ENCODE peak calls at places on chromosomes 4 and X, in eight cellular contexts. N, B, H, M, J, F, Z and S are unnamed samples.

GRCh38 chrX:47221756-47222155 is 3.3 kb downstream of the CDK16 start:
- DNase-seq in N (no peak), B (no peak), H (no peak), M (no peak), J (no peak), F (no peak), Z (no peak), S (no peak)

GRCh38 chr4:81109356-81109755 is 78.8 kb downstream of the BMP3 start:
- DNase-seq in N (no peak), B (no peak), H (no peak), M (no peak), J (no peak), F (no peak), Z (no peak), S (no peak)

GRCh38 chrX:53080628-53081580 is 1.3 kb upstream of the TSPYL2 start:
- DNase-seq in N (no peak), B (no peak), H (peak), M (no peak), J (no peak), F (no peak), Z (no peak), S (no peak)

GRCh38 chrX:72046447-72046846 is 85.3 kb downstream of the RTL5 start:
- DNase-seq in N (no peak), B (no peak), H (no peak), M (no peak), J (no peak), F (no peak), Z (no peak), S (no peak)

GRCh38 chr4:123599920-123600394 is 203.4 kb downstream of the SPRY1 start:
- DNase-seq in N (peak), B (peak), H (peak), M (no peak), J (no peak), F (peak), Z (peak), S (no peak)

GRCh38 chr4:8267077-8267476 is 2.5 kb upstream of the HTRA3 start:
- DNase-seq in N (no peak), B (peak), H (peak), M (no peak), J (no peak), F (peak), Z (peak), S (peak)

GRCh38 chr4:166435449-166435848 is 562.4 kb downstream of the TLL1 start:
- DNase-seq in N (no peak), B (peak), H (peak), M (peak), J (peak), F (peak), Z (no peak), S (no peak)

GRCh38 chr4:126269106-126269505 is 954.4 kb downstream of the FAT4 start:
- DNase-seq in N (no peak), B (peak), H (peak), M (no peak), J (no peak), F (no peak), Z (no peak), S (no peak)

GRCh38 chr4:54318904-54319303 is 89.8 kb downstream of the PDGFRA start:
- DNase-seq in N (no peak), B (peak), H (peak), M (peak), J (peak), F (peak), Z (no peak), S (no peak)

GRCh38 chr4:87093443-87094123 is 126.8 kb downstream of the KLHL8 start:
- DNase-seq in N (peak), B (peak), H (peak), M (no peak), J (no peak), F (peak), Z (peak), S (no peak)

GRCh38 chr4:71009796-71010588 is 16.5 kb downstream of the DCK start:
- DNase-seq in N (no peak), B (peak), H (peak), M (peak), J (no peak), F (peak), Z (no peak), S (no peak)

GRCh38 chr4:154084864-154085263 is 296.0 kb upstream of the SFRP2 start:
- DNase-seq in N (no peak), B (peak), H (peak), M (no peak), J (peak), F (no peak), Z (no peak), S (no peak)

GRCh38 chr4:138255917-138256597 is 13.9 kb upstream of the SLC7A11 start:
- DNase-seq in N (no peak), B (no peak), H (no peak), M (no peak), J (no peak), F (no peak), Z (no peak), S (no peak)

GRCh38 chr4:182978152-182978827 is 61.1 kb upstream of the DCTD start:
- DNase-seq in N (no peak), B (peak), H (no peak), M (no peak), J (no peak), F (peak), Z (no peak), S (no peak)

GRCh38 chr4:65089666-65090065 is 580.6 kb downstream of the EPHA5 start:
- DNase-seq in N (no peak), B (peak), H (peak), M (no peak), J (no peak), F (peak), Z (no peak), S (no peak)

GRCh38 chr4:134906404-134907023 is 704.9 kb upstream of the PABPC4L start:
- DNase-seq in N (no peak), B (peak), H (no peak), M (no peak), J (no peak), F (peak), Z (no peak), S (no peak)

GRCh38 chr4:139933541-139933940 is 220.4 kb downstream of the MAML3 start:
- DNase-seq in N (no peak), B (no peak), H (no peak), M (no peak), J (no peak), F (no peak), Z (no peak), S (no peak)

GRCh38 chr4:38195911-38196310 is 235.7 kb downstream of the PTTG2 start:
- DNase-seq in N (no peak), B (no peak), H (no peak), M (no peak), J (no peak), F (no peak), Z (no peak), S (no peak)

GRCh38 chrX:100659431-100660137 is 15.6 kb downstream of the SRPX2 start:
- DNase-seq in N (no peak), B (peak), H (no peak), M (no peak), J (no peak), F (no peak), Z (no peak), S (no peak)

GRCh38 chr4:28879178-28879577 is 1841.0 kb upstream of the PCDH7 start:
- DNase-seq in N (no peak), B (peak), H (peak), M (no peak), J (no peak), F (no peak), Z (no peak), S (no peak)

GRCh38 chr4:98686847-98687246 is 28.4 kb upstream of the TSPAN5 start:
- DNase-seq in N (no peak), B (no peak), H (no peak), M (no peak), J (no peak), F (no peak), Z (no peak), S (no peak)

GRCh38 chrX:93932471-93933220 is 258.6 kb downstream of the FAM133A start:
- DNase-seq in N (no peak), B (no peak), H (no peak), M (no peak), J (no peak), F (no peak), Z (no peak), S (no peak)

GRCh38 chr4:169070071-169070894 is 60.2 kb upstream of the CBR4 start:
- DNase-seq in N (no peak), B (peak), H (peak), M (peak), J (peak), F (peak), Z (no peak), S (no peak)

GRCh38 chr4:101271516-101271915 is 75.8 kb downstream of the PPP3CA start:
- DNase-seq in N (no peak), B (peak), H (peak), M (no peak), J (no peak), F (no peak), Z (no peak), S (no peak)

GRCh38 chr4:68589790-68590189 is 13.7 kb upstream of the UGT2B17 start:
- DNase-seq in N (no peak), B (no peak), H (no peak), M (no peak), J (no peak), F (no peak), Z (no peak), S (no peak)

GRCh38 chrX:18666614-18667013 is 5.3 kb downstream of the RS1 start:
- DNase-seq in N (no peak), B (no peak), H (no peak), M (no peak), J (no peak), F (no peak), Z (no peak), S (no peak)

GRCh38 chr4:39528056-39528465 is 822 bp upstream of the UGDH start:
- DNase-seq in N (no peak), B (no peak), H (peak), M (no peak), J (peak), F (no peak), Z (peak), S (peak)

GRCh38 chrX:45889471-45889870 is 655.8 kb downstream of the ZNF674 start:
- DNase-seq in N (no peak), B (no peak), H (peak), M (peak), J (peak), F (peak), Z (no peak), S (no peak)

GRCh38 chr4:8297141-8297601 is 27.6 kb downstream of the HTRA3 start:
- DNase-seq in N (no peak), B (no peak), H (no peak), M (no peak), J (no peak), F (no peak), Z (no peak), S (no peak)

GRCh38 chrX:37883196-37883595 is 35.8 kb upstream of the DYNLT3 start:
- DNase-seq in N (no peak), B (peak), H (no peak), M (no peak), J (no peak), F (no peak), Z (no peak), S (no peak)

GRCh38 chr4:25938251-25939186 is 24.5 kb downstream of the SMIM20 start:
- DNase-seq in N (no peak), B (peak), H (peak), M (no peak), J (peak), F (peak), Z (peak), S (no peak)

GRCh38 chr4:8707045-8707781 is 114.6 kb downstream of the CPZ start:
- DNase-seq in N (no peak), B (no peak), H (no peak), M (no peak), J (no peak), F (no peak), Z (no peak), S (no peak)

GRCh38 chr4:145301386-145302080 is 121.1 kb upstream of the OTUD4 start:
- DNase-seq in N (no peak), B (peak), H (peak), M (no peak), J (no peak), F (no peak), Z (no peak), S (no peak)

GRCh38 chr4:1002631-1003251 is 8.7 kb upstream of the FGFRL1 start:
- DNase-seq in N (no peak), B (no peak), H (no peak), M (no peak), J (no peak), F (no peak), Z (no peak), S (no peak)

GRCh38 chrX:118254611-118255010 is 91.3 kb upstream of the WDR44 start:
- DNase-seq in N (no peak), B (peak), H (peak), M (no peak), J (no peak), F (peak), Z (peak), S (peak)

GRCh38 chr4:180636696-180637095 is 1606.5 kb upstream of the TENM3 start:
- DNase-seq in N (no peak), B (peak), H (peak), M (no peak), J (no peak), F (peak), Z (no peak), S (no peak)

GRCh38 chr4:26930964-26931363 is 70.3 kb downstream of the STIM2 start:
- DNase-seq in N (no peak), B (no peak), H (no peak), M (no peak), J (no peak), F (no peak), Z (no peak), S (no peak)

GRCh38 chr4:4430492-4431195 is 43.7 kb downstream of the NSG1 start:
- DNase-seq in N (peak), B (peak), H (peak), M (peak), J (peak), F (peak), Z (no peak), S (no peak)

GRCh38 chr4:82517043-82517442 is 44.7 kb downstream of the TMEM150C start:
- DNase-seq in N (no peak), B (peak), H (peak), M (no peak), J (no peak), F (peak), Z (no peak), S (no peak)

GRCh38 chr4:41927761-41928499 is 7.3 kb upstream of the TMEM33 start:
- DNase-seq in N (no peak), B (no peak), H (no peak), M (no peak), J (no peak), F (no peak), Z (no peak), S (no peak)

GRCh38 chrX:12497832-12498591 is 293.2 kb upstream of the PRPS2 start:
- DNase-seq in N (no peak), B (no peak), H (no peak), M (no peak), J (no peak), F (no peak), Z (no peak), S (no peak)
- TF ChIP-seq CTCF in N (no peak), B (no peak), H (peak), M (no peak), J (peak), F (no peak), Z (no peak), S (no peak)

GRCh38 chr4:91984466-91984865 is 319.3 kb upstream of the GRID2 start:
- DNase-seq in N (no peak), B (no peak), H (no peak), M (no peak), J (no peak), F (no peak), Z (no peak), S (no peak)

GRCh38 chr4:91990726-91991125 is 313.0 kb upstream of the GRID2 start:
- DNase-seq in N (no peak), B (no peak), H (no peak), M (no peak), J (no peak), F (no peak), Z (no peak), S (no peak)

DNA sequence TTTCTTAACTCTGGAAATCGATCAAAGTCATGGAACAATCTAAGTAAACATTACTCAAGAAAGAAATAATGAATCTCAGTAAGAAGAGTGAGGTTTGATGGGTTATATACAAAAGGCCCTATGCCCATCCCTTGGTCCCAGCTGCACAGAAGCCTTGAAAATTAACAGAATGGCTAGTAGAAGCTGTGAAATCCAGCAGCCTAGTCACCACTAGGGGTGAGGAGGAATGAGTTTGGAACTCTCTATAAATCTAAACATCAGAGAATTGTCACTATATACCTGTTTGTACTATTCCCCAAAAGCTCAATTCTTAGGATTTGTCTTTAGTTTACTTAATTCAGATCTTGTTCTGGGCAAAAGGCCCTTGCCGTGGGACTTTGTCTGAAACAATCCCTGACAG is 313.9 kb upstream of the GRID2 start:
- DNase-seq in N (no peak), B (no peak), H (no peak), M (no peak), J (no peak), F (no peak), Z (no peak), S (no peak)
- TF ChIP-seq CTCF in N (no peak), B (no peak), H (no peak), M (no peak), J (no peak), F (no peak), Z (no peak), S (no peak)

DNA sequence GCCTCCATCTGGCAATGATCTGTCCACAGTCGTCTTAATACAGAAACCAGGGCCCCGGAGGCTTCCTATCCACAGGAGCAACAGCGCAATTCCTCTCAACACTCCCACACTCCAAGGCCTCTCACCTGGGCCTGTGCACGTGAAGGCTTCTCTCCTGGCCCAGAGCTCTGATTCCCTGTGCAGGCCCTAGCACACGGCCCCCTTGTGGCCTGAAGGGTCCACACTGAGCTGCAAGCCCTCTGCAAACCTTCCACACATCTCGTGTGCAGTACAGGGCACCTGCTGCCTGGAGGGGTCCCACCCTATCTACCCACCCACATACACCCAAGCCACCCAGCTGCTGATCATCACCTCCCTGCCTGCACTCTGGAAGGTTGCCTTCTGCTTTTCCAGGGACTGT is 150.1 kb upstream of the NUDT10 start:
- DNase-seq in N (no peak), B (no peak), H (no peak), M (no peak), J (no peak), F (no peak), Z (no peak), S (no peak)
- TF ChIP-seq CTCF in N (no peak), B (no peak), H (no peak), M (no peak), J (no peak), F (no peak), Z (no peak), S (no peak)

GRCh38 chr4:94225449-94225848 is 17.8 kb downstream of the SMARCAD1 start:
- DNase-seq in N (no peak), B (no peak), H (no peak), M (no peak), J (no peak), F (no peak), Z (no peak), S (no peak)
- TF ChIP-seq CTCF in N (no peak), B (no peak), H (no peak), M (no peak), J (no peak), F (no peak), Z (no peak), S (no peak)

DNA sequence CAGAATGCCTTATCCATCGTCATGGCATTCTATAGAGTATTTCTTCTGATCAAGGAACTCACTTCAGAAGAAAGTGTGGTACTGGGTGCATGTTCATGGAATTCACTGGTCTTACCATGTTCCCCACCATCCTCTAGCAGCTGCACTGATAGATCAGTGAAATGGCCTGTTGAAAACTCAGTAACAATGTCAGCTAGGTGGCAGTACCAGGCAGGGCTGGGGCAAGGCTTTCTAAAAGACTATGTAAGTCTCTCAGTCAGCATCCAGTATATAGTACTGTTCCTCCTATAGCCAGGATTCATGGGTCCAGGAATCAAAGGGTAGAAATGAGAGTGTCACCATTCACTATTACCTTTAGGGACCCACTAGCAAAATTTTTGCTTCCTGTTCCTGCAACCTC is 15.8 kb upstream of the LDB2 start:
- DNase-seq in N (no peak), B (peak), H (peak), M (no peak), J (peak), F (peak), Z (no peak), S (no peak)
- TF ChIP-seq CTCF in N (no peak), B (peak), H (peak), M (peak), J (peak), F (peak), Z (no peak), S (no peak)

DNA sequence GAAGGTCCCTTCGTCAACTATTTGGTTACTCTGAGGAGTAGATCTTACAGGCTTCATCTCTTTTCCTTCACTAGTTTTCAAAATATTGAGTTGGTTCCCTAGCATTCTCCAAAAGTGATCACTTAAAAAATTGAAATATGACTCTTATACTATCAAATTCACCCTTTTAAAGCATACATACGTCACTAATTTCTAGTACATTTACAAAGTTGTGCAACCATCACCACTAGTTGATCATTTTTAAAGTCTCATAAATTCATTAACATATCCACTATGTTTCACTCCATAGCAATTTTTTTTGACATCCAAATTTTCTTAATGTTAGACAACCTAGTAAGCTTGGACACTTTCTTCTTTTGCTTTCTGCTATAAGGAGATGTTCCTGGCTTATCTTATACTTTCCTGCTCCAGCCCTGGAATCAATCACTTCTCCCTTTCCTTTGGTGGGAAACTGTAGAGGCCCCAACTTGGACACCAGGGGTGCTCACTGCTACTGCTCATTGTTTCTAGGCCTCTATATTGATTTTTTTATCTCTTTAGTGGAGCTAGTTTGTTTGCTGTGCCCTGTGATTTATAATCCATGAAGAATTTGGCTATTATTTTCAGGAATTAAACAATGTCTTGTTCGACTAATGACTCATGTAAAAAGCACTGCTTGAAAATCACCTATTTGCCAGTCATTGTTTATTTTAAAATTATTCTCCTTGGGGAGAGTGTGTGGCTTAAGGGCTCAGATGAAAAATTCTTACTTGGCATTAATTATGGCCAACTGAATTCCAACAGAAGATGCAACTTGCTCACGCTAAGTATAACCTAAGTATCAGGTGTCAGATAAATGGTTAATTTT is 4.0 kb upstream of the ZFX start:
- DNase-seq in N (no peak), B (peak), H (peak), M (no peak), J (no peak), F (peak), Z (no peak), S (no peak)
- TF ChIP-seq CTCF in N (no peak), B (peak), H (peak), M (no peak), J (peak), F (peak), Z (no peak), S (no peak)

DNA sequence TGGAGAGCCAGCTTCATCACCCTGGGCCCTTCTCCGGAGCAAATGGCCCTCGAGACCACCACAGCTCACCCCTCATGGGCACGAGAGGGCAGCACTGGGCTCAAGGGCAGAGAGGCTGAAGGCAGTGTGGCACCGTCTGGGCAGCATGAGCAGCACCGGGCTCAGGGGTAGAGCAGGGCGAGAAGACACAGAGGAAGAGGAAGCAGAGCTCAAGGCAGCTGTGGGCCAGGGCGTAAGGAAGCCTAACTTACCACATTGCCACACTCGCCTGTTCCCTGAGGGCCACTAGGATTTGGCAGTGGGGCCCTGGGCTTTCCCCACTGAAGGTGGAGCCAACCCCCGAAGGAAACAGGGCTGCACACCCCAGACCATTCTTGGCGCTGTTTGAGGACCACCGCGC is 15.5 kb downstream of the ZNF185 start:
- DNase-seq in N (no peak), B (no peak), H (no peak), M (no peak), J (no peak), F (no peak), Z (no peak), S (no peak)
- TF ChIP-seq CTCF in N (no peak), B (no peak), H (no peak), M (no peak), J (no peak), F (no peak), Z (no peak), S (no peak)